ENCODE peak calls at places on chromosomes 4 and X, in five cellular contexts. W is HCT116, M is endothelial cell of umbilical vein, S is prostate gland, L is GM23338. X is an unnamed sample.

GRCh38 chr4:8818063-8818881 is 53.4 kb downstream of the HMX1 start:
- DNase-seq in W (no peak), M (no peak), S (no peak), L (no peak), X (no peak)

GRCh38 chr4:171813195-171813955 is at the start of gene GALNTL6:
- DNase-seq in W (no peak), M (no peak), S (no peak), L (peak; percentile 48), X (no peak)

GRCh38 chrX:53239474-53239873 is 14.5 kb upstream of the KDM5C start:
- DNase-seq in W (no peak), M (no peak), S (no peak), L (peak; percentile 20), X (no peak)

GRCh38 chr4:84852081-84852480 is 114.4 kb downstream of the WDFY3 start:
- DNase-seq in W (peak; percentile 22), M (peak; percentile 92), S (no peak), L (no peak), X (no peak)

GRCh38 chr4:75180217-75180616 is 247.3 kb downstream of the PARM1 start:
- DNase-seq in W (no peak), M (no peak), S (no peak), L (no peak), X (no peak)

GRCh38 chr4:29151584-29151983 is 1568.6 kb upstream of the PCDH7 start:
- DNase-seq in W (no peak), M (no peak), S (no peak), L (no peak), X (no peak)

GRCh38 chrX:102154900-102155805 is 624 bp downstream of the BEX5 start:
- DNase-seq in W (no peak), M (peak; percentile 0), S (peak; percentile 4), L (peak; percentile 11), X (no peak)

GRCh38 chrX:21926527-21927278 is 13.8 kb upstream of the SMS start:
- DNase-seq in W (peak; percentile 82), M (peak; percentile 93), S (no peak), L (peak; percentile 51), X (peak; percentile 70)

GRCh38 chrX:68753218-68753617 is 75.6 kb upstream of the EFNB1 start:
- DNase-seq in W (no peak), M (no peak), S (no peak), L (no peak), X (no peak)

GRCh38 chrX:154698630-154699248 is 45.4 kb upstream of the CTAG2 start:
- DNase-seq in W (no peak), M (no peak), S (no peak), L (peak; percentile 40), X (no peak)

GRCh38 chr4:83947811-83948210 is 411.9 kb downstream of the GPAT3 start:
- DNase-seq in W (no peak), M (no peak), S (no peak), L (peak; percentile 28), X (no peak)

GRCh38 chr4:156974264-156974663 is 2.7 kb upstream of the PDGFC start:
- DNase-seq in W (no peak), M (no peak), S (no peak), L (no peak), X (no peak)

GRCh38 chr4:16007471-16008095 is 44.6 kb upstream of the FGFBP2 start:
- DNase-seq in W (no peak), M (no peak), S (no peak), L (no peak), X (no peak)

DNA sequence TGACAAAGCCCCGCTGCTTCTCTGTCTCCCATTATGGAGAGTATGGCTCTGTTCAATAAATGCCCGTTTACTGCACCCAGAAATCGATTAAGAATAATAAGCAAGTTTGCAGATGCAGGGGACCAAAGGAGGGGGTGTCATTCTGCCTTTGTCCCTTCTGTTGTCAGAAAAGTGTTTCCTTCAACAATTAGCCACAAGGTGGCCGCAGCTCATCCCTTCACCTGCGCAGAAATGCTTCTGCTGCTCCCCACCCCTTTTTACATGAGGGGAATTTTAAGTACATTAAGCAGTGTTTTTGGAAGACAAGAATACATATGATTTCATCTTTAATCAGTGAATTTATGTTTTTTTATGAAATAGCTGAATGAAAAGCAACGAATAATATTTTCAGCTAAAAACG is 175.6 kb upstream of the ARX start:
- DNase-seq in W (no peak), M (no peak), S (no peak), L (peak; percentile 45), X (no peak)
- TF ChIP-seq CTCF in W (peak; percentile 43), M (no peak), S (no peak), L (peak; percentile 51), X (peak; percentile 29)

DNA sequence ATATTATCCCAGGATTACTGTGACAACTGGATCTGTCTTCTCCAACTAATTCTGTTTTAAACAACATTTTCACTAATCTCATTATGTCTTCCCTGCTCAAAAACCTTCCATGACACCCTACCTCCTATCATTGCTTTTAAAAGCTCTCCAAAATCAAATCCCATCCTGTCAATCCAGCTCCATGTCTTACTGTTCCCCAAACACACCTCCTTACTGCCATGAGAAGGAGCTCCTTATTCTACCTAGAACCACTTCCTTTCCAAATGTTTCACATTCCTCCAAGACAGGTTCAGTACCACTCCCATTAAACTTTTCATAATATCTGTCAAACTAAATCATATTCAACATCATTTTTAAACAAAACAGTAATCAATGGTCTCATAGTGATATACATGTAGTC is 66.9 kb upstream of the WDR17 start:
- DNase-seq in W (peak; percentile 47), M (no peak), S (no peak), L (peak; percentile 91), X (no peak)
- TF ChIP-seq POLR2AphosphoS5 in W (no peak), M (no peak), S (no peak), L (no peak), X (no peak)

GRCh38 chr4:55634417-55635128 is 1.5 kb downstream of the NMU start:
- DNase-seq in W (no peak), M (no peak), S (no peak), L (no peak), X (no peak)

GRCh38 chr4:55635760-55636621 is at the start of gene NMU:
- DNase-seq in W (peak; percentile 67), M (peak; percentile 16), S (peak; percentile 8), L (peak; percentile 78), X (no peak)

GRCh38 chr4:55636622-55636999 is 513 bp upstream of the NMU start:
- DNase-seq in W (no peak), M (no peak), S (no peak), L (peak; percentile 48), X (no peak)

GRCh38 chr4:55635282-55635681 is 816 bp downstream of the NMU start:
- DNase-seq in W (no peak), M (no peak), S (no peak), L (peak; percentile 37), X (no peak)

GRCh38 chr4:55637272-55637820 is 1.2 kb upstream of the NMU start:
- DNase-seq in W (no peak), M (no peak), S (no peak), L (peak; percentile 82), X (no peak)
- H3K4me3 ChIP-seq in W (no peak overlapping the region), M (no peak overlapping the region), S (no peak overlapping the region), L (peak overlapping the region; percentile 87), X (no peak overlapping the region)

GRCh38 chrX:54640721-54641120 is 110.7 kb downstream of the GNL3L start:
- DNase-seq in W (no peak), M (no peak), S (no peak), L (peak; percentile 52), X (no peak)

GRCh38 chrX:54639346-54640102 is 109.5 kb downstream of the GNL3L start:
- DNase-seq in W (peak; percentile 90), M (peak; percentile 97), S (peak; percentile 89), L (peak; percentile 98), X (peak; percentile 88)

GRCh38 chrX:54639018-54639345 is 109.0 kb downstream of the GNL3L start:
- DNase-seq in W (no peak), M (no peak), S (no peak), L (no peak), X (no peak)

GRCh38 chrX:54641530-54641929 is 111.5 kb downstream of the GNL3L start:
- DNase-seq in W (no peak), M (no peak), S (no peak), L (peak; percentile 56), X (no peak)

DNA sequence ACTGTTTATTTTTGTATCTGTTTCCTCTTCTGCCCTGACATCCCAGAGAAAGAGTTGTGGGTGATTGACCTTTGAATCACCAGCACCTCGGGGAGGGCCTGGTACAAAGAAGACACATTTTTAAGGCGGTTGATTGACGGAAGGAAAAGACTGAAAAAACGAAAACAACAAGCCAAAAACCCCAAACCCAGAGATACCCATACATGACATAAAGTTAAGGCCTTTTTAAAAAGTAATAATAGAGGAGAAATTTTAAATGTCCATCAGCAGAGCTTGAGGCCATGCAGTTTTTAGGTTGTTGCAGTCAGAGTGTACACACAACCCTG is 110.0 kb downstream of the GNL3L start:
- DNase-seq in W (no peak), M (no peak), S (no peak), L (no peak), X (no peak)
- TF ChIP-seq CTCF in W (no peak), M (no peak), S (no peak), L (no peak), X (peak; percentile 40)

GRCh38 chr4:7058792-7059191 is 9.1 kb downstream of the GRPEL1 start:
- DNase-seq in W (no peak), M (no peak), S (no peak), L (no peak), X (no peak)

GRCh38 chr4:7055111-7055989 is 12.2 kb downstream of the TADA2B start:
- DNase-seq in W (no peak), M (peak; percentile 27), S (no peak), L (no peak), X (no peak)

GRCh38 chr4:7054106-7054880 is 11.1 kb downstream of the TADA2B start:
- DNase-seq in W (no peak), M (no peak), S (no peak), L (no peak), X (no peak)

GRCh38 chr4:7052923-7053715 is 9.9 kb downstream of the TADA2B start:
- DNase-seq in W (no peak), M (no peak), S (no peak), L (no peak), X (no peak)

DNA sequence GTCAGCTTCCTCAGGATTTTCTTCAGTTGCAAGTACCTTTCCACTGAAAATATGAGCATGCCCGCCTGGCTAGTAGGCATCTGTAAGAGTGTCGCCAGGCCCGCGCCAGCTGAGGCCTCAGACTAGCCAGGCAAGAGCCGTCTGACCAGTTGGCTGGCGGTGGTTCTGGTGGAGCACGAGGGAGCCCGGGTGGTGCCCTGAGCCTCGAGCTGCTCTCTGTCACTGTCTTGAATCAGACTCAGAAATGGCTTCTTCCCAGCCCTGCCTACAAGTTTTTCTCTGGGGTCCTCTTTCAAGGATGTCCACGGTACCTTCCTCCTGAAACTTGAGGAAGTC is 11.9 kb downstream of the GRPEL1 start:
- DNase-seq in W (no peak), M (no peak), S (no peak), L (no peak), X (no peak)
- TF ChIP-seq POLR2AphosphoS5 in W (no peak), M (no peak), S (no peak), L (no peak), X (no peak)

DNA sequence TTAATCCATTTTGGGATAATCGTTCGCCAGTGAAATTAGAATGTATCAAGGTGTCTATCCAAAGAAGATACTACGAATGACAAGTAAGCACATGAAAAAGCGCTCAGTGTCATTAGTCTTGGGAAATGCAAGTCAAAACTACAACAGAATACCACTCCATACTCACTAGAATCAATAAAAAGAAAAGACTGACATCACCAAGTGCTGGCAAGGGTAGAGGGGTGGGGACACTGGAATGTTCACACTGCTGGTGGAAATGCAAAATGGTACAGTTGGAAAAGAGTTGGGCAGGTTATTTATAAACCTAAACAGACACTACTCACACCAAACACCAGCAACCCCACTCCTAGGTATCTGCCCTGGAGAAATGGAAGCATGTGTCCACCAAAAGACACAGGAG is 11.2 kb downstream of the WDR1 start:
- DNase-seq in W (no peak), M (no peak), S (no peak), L (no peak), X (no peak)
- H3K4me3 ChIP-seq in W (no peak overlapping the region), M (no peak overlapping the region), S (no peak overlapping the region), L (no peak overlapping the region), X (no peak overlapping the region)

X was measured in Panc1.